ENCODE peak calls at places on chromosomes 7 and 10, in four cellular contexts. G, I, W and Q are unnamed samples.

GRCh38 chr7:77940647-77941046 is 142.1 kb downstream of the PHTF2 start:
- DNase-seq in G (no peak), W (peak; percentile 9), I (peak; percentile 63), Q (peak; percentile 12)

GRCh38 chr7:1920266-1920681 is 250.2 kb downstream of the ELFN1 start:
- DNase-seq in I (no peak), W (peak; percentile 83), G (no peak), Q (peak; percentile 70)

GRCh38 chr7:80137410-80137809 is 2.8 kb downstream of the GNAI1 start:
- DNase-seq in I (no peak), G (no peak), W (no peak), Q (no peak)

GRCh38 chr7:136530831-136531230 is 337.6 kb upstream of the CHRM2 start:
- DNase-seq in G (no peak), W (no peak), I (no peak), Q (no peak)

GRCh38 chr10:60917331-60918280 is 26.4 kb downstream of the RHOBTB1 start:
- DNase-seq in W (no peak), G (no peak), I (no peak), Q (no peak)

GRCh38 chr7:36286241-36286640 is 103.4 kb upstream of the ANLN start:
- DNase-seq in G (no peak), W (no peak), I (no peak), Q (no peak)

GRCh38 chr7:48875300-48875916 is 48.9 kb upstream of the CDC14C start:
- DNase-seq in W (peak; percentile 21), I (peak; percentile 2), G (no peak), Q (no peak)

GRCh38 chr7:921581-922333 is 32.7 kb downstream of the ADAP1 start:
- DNase-seq in W (no peak), I (no peak), G (no peak), Q (no peak)

GRCh38 chr7:1743481-1744230 is 73.6 kb downstream of the ELFN1 start:
- DNase-seq in G (no peak), I (no peak), W (no peak), Q (no peak)

GRCh38 chr10:18308600-18308999 is 168.4 kb downstream of the CACNB2 start:
- DNase-seq in W (no peak), I (no peak), G (no peak), Q (no peak)

GRCh38 chr7:1540391-1541271 is 10.1 kb downstream of the MAFK start:
- DNase-seq in G (no peak), I (no peak), W (no peak), Q (no peak)

GRCh38 chr7:154699421-154699820 is 303.5 kb downstream of the PAXIP1 start:
- DNase-seq in G (no peak), W (no peak), I (no peak), Q (no peak)

GRCh38 chr7:25694690-25695089 is 457.3 kb upstream of the NFE2L3 start:
- DNase-seq in W (no peak), G (no peak), I (no peak), Q (no peak)

GRCh38 chr7:39088730-39089129 is 111.0 kb downstream of the POU6F2 start:
- DNase-seq in I (no peak), W (no peak), G (no peak), Q (no peak)

DNA sequence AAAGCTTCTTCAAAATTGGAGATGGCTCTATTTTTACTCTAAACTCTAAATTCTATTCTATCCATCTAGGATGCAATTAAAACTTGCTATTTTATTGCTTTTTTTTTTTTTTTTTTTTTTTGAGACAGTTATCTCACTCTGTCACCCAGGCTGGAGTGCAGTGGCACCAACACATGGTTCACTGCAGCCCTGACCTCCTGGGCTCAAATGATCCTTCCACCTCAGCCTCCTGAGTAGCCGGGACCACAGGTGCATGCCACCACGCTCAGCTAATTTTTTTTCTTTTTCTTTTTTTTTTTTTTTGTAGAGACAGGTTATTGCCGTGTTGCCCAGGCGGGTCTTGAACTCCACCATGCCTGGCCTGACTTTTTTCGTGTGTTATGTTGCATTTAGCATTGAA is 41.2 kb downstream of the DNAJC1 start:
- DNase-seq in G (no peak), I (peak; percentile 63), W (no peak), Q (no peak)
- TF ChIP-seq SPI1 in G (no peak), I (no peak), W (no peak), Q (no peak)

DNA sequence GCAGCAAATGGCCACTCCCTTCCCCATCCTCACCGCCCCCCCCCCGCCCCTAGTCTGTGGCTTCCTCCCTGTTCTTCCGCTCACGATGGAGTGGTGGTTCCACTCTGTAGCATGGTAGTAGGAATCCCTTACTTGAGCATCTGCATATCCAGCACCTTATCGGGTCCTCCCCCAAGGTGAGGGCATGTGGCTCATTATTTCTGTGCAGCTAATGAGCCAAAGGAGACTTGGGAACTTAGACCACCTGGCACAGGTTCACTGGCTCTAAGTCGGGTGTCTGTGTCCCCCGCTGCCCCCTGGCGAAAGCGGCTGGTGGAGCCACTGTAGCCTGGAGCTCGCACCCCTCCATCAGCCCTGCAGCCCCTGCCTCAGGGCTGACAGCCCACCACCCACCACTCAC is 22.8 kb upstream of the GPR26 start:
- DNase-seq in G (no peak), W (no peak), I (no peak), Q (no peak)
- TF ChIP-seq SPI1 in G (no peak), W (no peak), I (no peak), Q (no peak)

DNA sequence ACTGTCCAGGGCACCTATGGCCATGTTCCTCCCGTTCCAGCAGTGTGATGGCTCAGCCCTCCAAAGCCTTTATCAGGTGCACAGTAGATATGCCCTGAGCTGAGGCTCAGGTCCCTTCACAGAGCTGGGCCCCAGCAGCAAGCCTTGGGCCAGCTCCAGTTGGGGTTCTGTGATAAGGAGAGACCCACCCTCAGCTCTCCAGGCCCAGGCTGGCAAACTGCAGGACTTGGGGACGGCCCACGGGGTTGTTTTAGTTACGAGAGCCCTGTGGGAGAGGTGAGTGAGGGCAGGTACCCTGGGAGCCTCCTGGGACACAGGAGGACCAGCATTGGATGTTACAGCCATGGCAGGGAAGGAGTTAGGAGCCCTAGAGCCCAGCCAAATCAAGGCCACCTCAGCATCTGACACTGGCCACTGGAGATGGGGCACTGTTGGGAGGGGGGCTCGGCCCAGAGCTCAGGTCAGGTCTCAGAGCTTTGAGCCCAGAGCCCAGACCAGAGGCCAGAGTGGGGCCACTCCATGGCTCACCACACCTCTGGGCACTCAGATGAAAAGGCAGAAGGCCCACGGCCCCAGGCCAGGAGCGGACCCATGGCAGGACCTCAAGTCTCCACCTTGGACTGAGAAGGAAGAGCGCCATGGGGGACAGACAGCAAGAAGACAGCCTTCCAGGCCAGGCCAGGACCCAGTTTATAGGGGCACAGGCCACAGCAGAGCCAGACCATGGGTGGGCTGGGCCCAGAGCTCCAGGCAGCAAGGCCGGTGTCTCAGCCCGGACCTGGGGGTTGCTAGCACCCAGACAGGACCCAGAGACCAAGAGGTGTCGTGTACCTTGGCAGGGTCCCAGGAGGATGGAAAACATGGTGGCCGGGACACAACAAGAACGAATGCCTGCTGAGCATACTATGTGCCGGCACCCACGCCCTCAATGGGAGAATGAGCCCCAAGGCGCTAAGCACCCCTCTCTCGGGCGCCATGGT is 12.8 kb downstream of the GRID1 start:
- DNase-seq in W (no peak), I (no peak), G (no peak), Q (no peak)
- TF ChIP-seq SPI1 in W (no peak), I (no peak), G (no peak), Q (no peak)

DNA sequence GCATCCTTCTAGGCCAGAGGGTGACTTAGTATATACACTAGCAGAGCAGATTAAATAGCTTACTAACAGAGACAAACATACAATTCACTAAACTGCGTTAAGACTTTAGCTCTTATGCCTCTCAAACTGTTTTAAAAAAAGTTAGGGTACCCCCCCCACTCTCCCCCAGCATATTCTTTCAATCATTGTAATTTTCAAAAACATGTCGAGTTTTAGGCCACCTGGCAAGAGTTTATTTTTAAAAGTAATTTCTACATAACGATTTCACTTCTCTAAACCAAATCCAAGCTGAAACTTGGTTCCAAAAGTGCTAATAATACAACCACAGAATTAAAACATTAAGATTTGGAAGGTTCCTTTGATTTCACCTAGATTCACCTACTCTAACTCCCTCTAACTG is 129.5 kb downstream of the NRBF2 start:
- DNase-seq in W (no peak), I (no peak), G (no peak), Q (no peak)
- TF ChIP-seq SPI1 in W (peak; percentile 4), I (no peak), G (peak; percentile 59), Q (peak; percentile 62)

DNA sequence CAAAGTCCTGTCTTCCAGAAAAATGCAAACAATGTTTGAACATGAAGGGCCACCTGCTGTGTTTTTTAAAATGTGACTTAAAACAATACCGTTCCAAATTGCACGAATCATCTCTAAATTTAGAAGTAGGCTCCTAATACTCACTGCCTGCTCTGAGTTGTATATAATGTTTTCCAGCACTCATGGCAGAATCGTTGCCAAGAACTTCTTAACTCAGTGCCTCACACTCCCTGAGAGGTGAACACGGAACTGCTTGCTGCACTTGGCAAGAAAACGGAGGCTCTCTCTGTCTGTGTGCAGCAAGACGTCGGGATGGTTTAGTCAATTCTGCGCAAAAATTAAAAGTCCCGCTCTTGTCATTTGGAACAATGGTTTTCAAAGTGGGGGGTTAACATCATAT is 757.3 kb upstream of the AUTS2 start:
- DNase-seq in G (no peak), W (no peak), I (no peak), Q (no peak)
- TF ChIP-seq SPI1 in G (no peak), W (no peak), I (no peak), Q (no peak)

GRCh38 chr10:45034301-45034700 is 33.6 kb downstream of the ZNF22 start:
- DNase-seq in I (no peak), W (no peak), G (no peak), Q (no peak)
- TF ChIP-seq SPI1 in I (no peak), W (no peak), G (no peak), Q (no peak)

DNA sequence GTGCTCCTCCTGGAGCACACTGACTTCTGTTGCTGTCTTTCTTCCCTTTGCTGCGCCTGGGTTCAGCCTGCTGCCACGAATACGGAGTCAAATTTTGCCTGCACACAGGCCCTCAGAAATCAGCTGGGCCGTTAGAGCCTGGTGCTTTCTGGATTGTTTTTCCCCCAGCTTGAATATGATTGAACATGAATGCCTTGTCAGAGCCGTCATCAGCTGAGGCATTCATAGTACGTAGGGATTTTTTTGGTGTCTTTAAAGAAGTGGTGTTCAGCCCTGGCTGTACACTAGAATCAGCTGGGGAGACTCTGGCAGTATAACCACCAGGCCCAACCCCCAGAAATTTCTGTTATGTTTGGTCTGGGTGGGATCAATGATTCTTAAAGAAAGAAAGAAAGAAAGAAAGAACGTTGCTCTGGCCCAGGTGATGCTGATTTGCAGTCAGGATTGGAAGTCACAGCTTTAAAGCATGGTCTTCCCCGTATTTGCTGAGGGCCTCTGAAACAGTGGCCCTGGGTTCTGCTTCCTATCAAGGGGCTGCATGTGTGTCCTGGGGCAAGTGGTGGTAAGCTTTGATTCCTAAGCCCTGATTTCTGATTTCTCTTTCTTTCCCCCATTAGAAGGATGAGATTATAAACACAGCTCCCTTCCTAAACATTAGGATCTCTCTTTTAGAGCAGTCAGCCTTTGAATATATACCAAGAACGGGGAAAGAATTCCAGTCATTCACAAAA is 24.7 kb downstream of the NUB1 start:
- DNase-seq in W (no peak), I (no peak), G (no peak), Q (no peak)
- TF ChIP-seq SPI1 in W (no peak), I (no peak), G (no peak), Q (no peak)

GRCh38 chr7:100744605-100745004 is 11.2 kb downstream of the ZAN start:
- DNase-seq in G (no peak), W (no peak), I (no peak), Q (no peak)

GRCh38 chr7:100739934-100740333 is 6.5 kb downstream of the ZAN start:
- DNase-seq in W (no peak), G (no peak), I (no peak), Q (no peak)

GRCh38 chr7:100745184-100745583 is 11.8 kb downstream of the ZAN start:
- DNase-seq in G (no peak), W (no peak), I (peak; percentile 61), Q (no peak)
- TF ChIP-seq SPI1 in G (no peak), W (no peak), I (no peak), Q (no peak)